ENCODE peak calls at places on chromosomes 7 and 10, in five cellular contexts. One of them, this sample, is unnamed.

GRCh38 chr7:50308301-50309129 is 4.0 kb downstream of the IKZF1 start:
- DNase-seq in K562: no peak
- DNase-seq in HepG2: no peak
- DNase-seq in H1: no peak
- DNase-seq in GM12878: no peak
- DNase-seq in this sample: no peak

GRCh38 chr7:108452707-108453106 is 3.5 kb downstream of the NRCAM start:
- DNase-seq in K562: peak
- DNase-seq in HepG2: peak
- DNase-seq in H1: no peak
- DNase-seq in GM12878: no peak
- DNase-seq in this sample: no peak

GRCh38 chr10:95287281-95287680 is 3.5 kb downstream of the PDLIM1 start:
- DNase-seq in K562: no peak
- DNase-seq in HepG2: no peak
- DNase-seq in H1: no peak
- DNase-seq in GM12878: no peak
- DNase-seq in this sample: no peak

GRCh38 chr10:3873728-3874461 is 88.9 kb upstream of the KLF6 start:
- DNase-seq in K562: peak
- DNase-seq in HepG2: peak
- DNase-seq in H1: no peak
- DNase-seq in GM12878: peak
- DNase-seq in this sample: no peak

GRCh38 chr7:5282464-5283316 is at the start of gene SLC29A4:
- DNase-seq in K562: peak
- DNase-seq in HepG2: no peak
- DNase-seq in H1: no peak
- DNase-seq in GM12878: no peak
- DNase-seq in this sample: no peak

GRCh38 chr10:99845837-99846382 is 63.5 kb downstream of the ABCC2 start:
- DNase-seq in K562: peak
- DNase-seq in HepG2: peak
- DNase-seq in H1: no peak
- DNase-seq in GM12878: peak
- DNase-seq in this sample: peak

GRCh38 chr7:36736827-36737211 is 12.5 kb upstream of the AOAH start:
- DNase-seq in K562: no peak
- DNase-seq in HepG2: no peak
- DNase-seq in H1: no peak
- DNase-seq in GM12878: peak
- DNase-seq in this sample: no peak

GRCh38 chr7:33563010-33563409 is 342.3 kb upstream of the BMPER start:
- DNase-seq in K562: no peak
- DNase-seq in HepG2: no peak
- DNase-seq in H1: no peak
- DNase-seq in GM12878: no peak
- DNase-seq in this sample: no peak

GRCh38 chr10:70747192-70747965 is 37.8 kb downstream of the TBATA start:
- DNase-seq in K562: no peak
- DNase-seq in HepG2: no peak
- DNase-seq in H1: no peak
- DNase-seq in GM12878: no peak
- DNase-seq in this sample: no peak

GRCh38 chr7:126606331-126606730 is 646.4 kb downstream of the GRM8 start:
- DNase-seq in K562: no peak
- DNase-seq in HepG2: no peak
- DNase-seq in H1: no peak
- DNase-seq in GM12878: no peak
- DNase-seq in this sample: no peak

GRCh38 chr7:110856704-110857103 is 234.2 kb upstream of the LRRN3 start:
- DNase-seq in K562: no peak
- DNase-seq in HepG2: peak
- DNase-seq in H1: no peak
- DNase-seq in GM12878: no peak
- DNase-seq in this sample: no peak

GRCh38 chr7:153510674-153511073 is 541.5 kb upstream of the DPP6 start:
- DNase-seq in K562: no peak
- DNase-seq in HepG2: no peak
- DNase-seq in H1: no peak
- DNase-seq in GM12878: no peak
- DNase-seq in this sample: no peak

GRCh38 chr7:121286742-121287699 is 41.8 kb upstream of the WNT16 start:
- DNase-seq in K562: no peak
- DNase-seq in HepG2: no peak
- DNase-seq in H1: no peak
- DNase-seq in GM12878: no peak
- DNase-seq in this sample: no peak

GRCh38 chr7:96548664-96549063 is 161.0 kb downstream of the SEM1 start:
- DNase-seq in K562: no peak
- DNase-seq in HepG2: peak
- DNase-seq in H1: no peak
- DNase-seq in GM12878: no peak
- DNase-seq in this sample: no peak

DNA sequence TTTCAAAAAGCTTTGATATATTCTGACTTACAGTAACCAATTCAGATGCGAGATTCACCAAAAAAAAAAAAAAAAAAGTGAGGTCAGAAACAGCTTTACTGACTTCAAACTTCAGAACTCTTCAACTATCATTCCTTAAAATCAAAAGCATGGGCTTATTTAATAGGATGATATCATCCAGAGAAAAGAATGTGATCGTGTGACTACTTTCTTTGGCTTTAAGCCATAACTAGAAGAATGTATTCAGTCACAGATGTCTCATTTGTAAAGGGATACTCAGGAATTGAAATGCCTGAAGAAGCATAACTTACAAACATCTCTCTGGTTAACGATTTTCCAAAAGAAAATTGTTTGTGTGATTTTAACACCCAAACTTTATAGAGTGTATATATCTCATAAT is 11.5 kb downstream of the TPK1 start:
- DNase-seq in K562: no peak
- DNase-seq in HepG2: no peak
- DNase-seq in H1: no peak
- DNase-seq in GM12878: no peak
- DNase-seq in this sample: no peak
- TF ChIP-seq CREB1 in K562: no peak
- TF ChIP-seq CREB1 in HepG2: no peak
- TF ChIP-seq CREB1 in H1: no peak
- TF ChIP-seq CREB1 in GM12878: no peak
- TF ChIP-seq CREB1 in this sample: no peak

GRCh38 chr7:137704723-137705122 is 142.1 kb downstream of the DGKI start:
- DNase-seq in K562: no peak
- DNase-seq in HepG2: no peak
- DNase-seq in H1: no peak
- DNase-seq in GM12878: no peak
- DNase-seq in this sample: no peak
- TF ChIP-seq ATF3 in K562: no peak
- TF ChIP-seq ATF3 in HepG2: no peak
- TF ChIP-seq ATF3 in H1: no peak
- TF ChIP-seq ATF3 in GM12878: no peak
- TF ChIP-seq ATF3 in this sample: no peak

GRCh38 chr10:49749556-49750491 is 12.3 kb downstream of the OGDHL start:
- DNase-seq in K562: no peak
- DNase-seq in HepG2: no peak
- DNase-seq in H1: no peak
- DNase-seq in GM12878: no peak
- DNase-seq in this sample: no peak
- TF ChIP-seq CREB1 in K562: no peak
- TF ChIP-seq CREB1 in HepG2: no peak
- TF ChIP-seq CREB1 in H1: no peak
- TF ChIP-seq CREB1 in GM12878: no peak
- TF ChIP-seq CREB1 in this sample: no peak

DNA sequence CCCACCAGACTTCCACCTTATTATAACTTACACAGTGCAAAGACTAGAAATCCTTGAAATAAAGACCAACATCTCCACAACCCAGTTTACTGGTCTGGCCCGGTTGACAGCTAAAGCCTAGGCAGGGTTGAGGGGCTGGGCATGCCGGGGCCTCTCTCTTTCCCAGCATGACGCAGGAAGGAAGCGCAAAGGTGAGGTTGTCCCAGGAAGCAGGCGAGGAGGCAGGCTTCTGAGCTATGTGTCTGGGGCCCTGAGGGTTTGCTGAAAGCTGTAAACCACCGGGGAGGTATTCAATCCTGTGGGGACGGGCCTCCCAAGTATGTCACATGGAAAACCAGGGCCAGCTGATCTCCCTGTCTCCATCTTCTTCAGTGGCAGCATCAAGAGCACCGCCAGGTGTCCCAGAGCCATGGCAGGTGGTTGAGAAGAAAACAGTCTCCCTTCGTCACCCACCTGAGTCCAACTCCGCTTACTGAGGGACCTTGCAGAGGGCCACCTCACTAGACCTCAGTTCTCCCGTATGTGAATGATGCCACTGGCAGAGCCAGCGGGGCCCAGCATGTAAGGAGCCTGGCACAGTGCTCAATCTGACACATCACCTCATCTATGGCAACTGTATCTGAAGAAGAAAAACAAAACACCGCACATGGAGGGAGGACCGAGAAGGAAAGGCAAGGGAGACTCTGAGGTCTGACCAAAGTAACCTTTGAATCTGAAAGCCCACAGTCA is 49.5 kb downstream of the FAM53B start:
- DNase-seq in K562: no peak
- DNase-seq in HepG2: no peak
- DNase-seq in H1: no peak
- DNase-seq in GM12878: no peak
- DNase-seq in this sample: no peak
- TF ChIP-seq ATF3 in K562: no peak
- TF ChIP-seq ATF3 in HepG2: no peak
- TF ChIP-seq ATF3 in H1: no peak
- TF ChIP-seq ATF3 in GM12878: no peak
- TF ChIP-seq ATF3 in this sample: no peak

GRCh38 chr7:128361463-128362441 is at the start of gene PRRT4:
- DNase-seq in K562: peak
- DNase-seq in HepG2: no peak
- DNase-seq in H1: no peak
- DNase-seq in GM12878: no peak
- DNase-seq in this sample: peak
- TF ChIP-seq CREB1 in K562: no peak
- TF ChIP-seq CREB1 in HepG2: no peak
- TF ChIP-seq CREB1 in H1: no peak
- TF ChIP-seq CREB1 in GM12878: no peak
- TF ChIP-seq CREB1 in this sample: no peak